ENCODE peak calls at places on chromosomes 3 and 15, in eight cellular contexts. One of them, this sample, is unnamed.

GRCh38 chr15:101121511-101122090 is 130.2 kb downstream of the CHSY1 start:
- DNase-seq in posterior cingulate gyrus: peak
- DNase-seq in Kasumi-1: peak
- DNase-seq in retina: peak
- DNase-seq in activated CD8-positive, alpha-beta memory T cell treated with anti-CD3 and anti-CD28 coated beads for 1 hour: no peak
- DNase-seq in activated CD4-positive, alpha-beta memory T cell treated with anti-CD3 and anti-CD28 coated beads for 36 hours: peak
- DNase-seq in NCI-H1930: no peak
- DNase-seq in OCI-LY7: peak
- DNase-seq in this sample: peak

GRCh38 chr3:43496740-43497375 is 125.0 kb downstream of the ANO10 start:
- DNase-seq in posterior cingulate gyrus: no peak
- DNase-seq in Kasumi-1: no peak
- DNase-seq in retina: no peak
- DNase-seq in activated CD8-positive, alpha-beta memory T cell treated with anti-CD3 and anti-CD28 coated beads for 1 hour: no peak
- DNase-seq in activated CD4-positive, alpha-beta memory T cell treated with anti-CD3 and anti-CD28 coated beads for 36 hours: no peak
- DNase-seq in NCI-H1930: no peak
- DNase-seq in OCI-LY7: no peak
- DNase-seq in this sample: no peak

GRCh38 chr3:57434041-57434440 is 110.1 kb downstream of the DNAH12 start:
- DNase-seq in posterior cingulate gyrus: no peak
- DNase-seq in Kasumi-1: peak
- DNase-seq in retina: no peak
- DNase-seq in activated CD8-positive, alpha-beta memory T cell treated with anti-CD3 and anti-CD28 coated beads for 1 hour: no peak
- DNase-seq in activated CD4-positive, alpha-beta memory T cell treated with anti-CD3 and anti-CD28 coated beads for 36 hours: no peak
- DNase-seq in NCI-H1930: no peak
- DNase-seq in OCI-LY7: peak
- DNase-seq in this sample: peak

GRCh38 chr3:49845694-49846093 is 10.7 kb downstream of the TRAIP start:
- DNase-seq in posterior cingulate gyrus: no peak
- DNase-seq in Kasumi-1: no peak
- DNase-seq in retina: no peak
- DNase-seq in activated CD8-positive, alpha-beta memory T cell treated with anti-CD3 and anti-CD28 coated beads for 1 hour: no peak
- DNase-seq in activated CD4-positive, alpha-beta memory T cell treated with anti-CD3 and anti-CD28 coated beads for 36 hours: no peak
- DNase-seq in NCI-H1930: no peak
- DNase-seq in OCI-LY7: no peak
- DNase-seq in this sample: no peak

GRCh38 chr3:25673738-25674298 is 9.1 kb upstream of the TOP2B start:
- DNase-seq in posterior cingulate gyrus: no peak
- DNase-seq in Kasumi-1: no peak
- DNase-seq in retina: no peak
- DNase-seq in activated CD8-positive, alpha-beta memory T cell treated with anti-CD3 and anti-CD28 coated beads for 1 hour: no peak
- DNase-seq in activated CD4-positive, alpha-beta memory T cell treated with anti-CD3 and anti-CD28 coated beads for 36 hours: no peak
- DNase-seq in NCI-H1930: no peak
- DNase-seq in OCI-LY7: no peak
- DNase-seq in this sample: no peak

GRCh38 chr3:46705751-46706572 is 4.8 kb downstream of the TMIE start:
- DNase-seq in posterior cingulate gyrus: peak
- DNase-seq in Kasumi-1: no peak
- DNase-seq in retina: peak
- DNase-seq in activated CD8-positive, alpha-beta memory T cell treated with anti-CD3 and anti-CD28 coated beads for 1 hour: no peak
- DNase-seq in activated CD4-positive, alpha-beta memory T cell treated with anti-CD3 and anti-CD28 coated beads for 36 hours: no peak
- DNase-seq in NCI-H1930: no peak
- DNase-seq in OCI-LY7: no peak
- DNase-seq in this sample: no peak

GRCh38 chr3:59310736-59311135 is 260.9 kb upstream of the CFAP20DC start:
- DNase-seq in posterior cingulate gyrus: no peak
- DNase-seq in Kasumi-1: no peak
- DNase-seq in retina: no peak
- DNase-seq in activated CD8-positive, alpha-beta memory T cell treated with anti-CD3 and anti-CD28 coated beads for 1 hour: no peak
- DNase-seq in activated CD4-positive, alpha-beta memory T cell treated with anti-CD3 and anti-CD28 coated beads for 36 hours: no peak
- DNase-seq in NCI-H1930: no peak
- DNase-seq in OCI-LY7: no peak
- DNase-seq in this sample: no peak

GRCh38 chr15:45425135-45425534 is 46.8 kb upstream of the GATM start:
- DNase-seq in posterior cingulate gyrus: no peak
- DNase-seq in Kasumi-1: no peak
- DNase-seq in retina: no peak
- DNase-seq in activated CD8-positive, alpha-beta memory T cell treated with anti-CD3 and anti-CD28 coated beads for 1 hour: no peak
- DNase-seq in activated CD4-positive, alpha-beta memory T cell treated with anti-CD3 and anti-CD28 coated beads for 36 hours: no peak
- DNase-seq in NCI-H1930: no peak
- DNase-seq in OCI-LY7: no peak
- DNase-seq in this sample: no peak

GRCh38 chr15:83207622-83208356 is at the start of gene HDGFL3:
- DNase-seq in posterior cingulate gyrus: peak
- DNase-seq in Kasumi-1: no peak
- DNase-seq in retina: peak
- DNase-seq in activated CD8-positive, alpha-beta memory T cell treated with anti-CD3 and anti-CD28 coated beads for 1 hour: no peak
- DNase-seq in activated CD4-positive, alpha-beta memory T cell treated with anti-CD3 and anti-CD28 coated beads for 36 hours: peak
- DNase-seq in NCI-H1930: peak
- DNase-seq in OCI-LY7: peak
- DNase-seq in this sample: peak

GRCh38 chr3:169053427-169053826 is 610.1 kb downstream of the MECOM start:
- DNase-seq in posterior cingulate gyrus: no peak
- DNase-seq in Kasumi-1: no peak
- DNase-seq in retina: no peak
- DNase-seq in activated CD8-positive, alpha-beta memory T cell treated with anti-CD3 and anti-CD28 coated beads for 1 hour: no peak
- DNase-seq in activated CD4-positive, alpha-beta memory T cell treated with anti-CD3 and anti-CD28 coated beads for 36 hours: no peak
- DNase-seq in NCI-H1930: no peak
- DNase-seq in OCI-LY7: no peak
- DNase-seq in this sample: no peak

GRCh38 chr3:32239638-32240550 is 1.4 kb downstream of the CMTM8 start:
- DNase-seq in posterior cingulate gyrus: no peak
- DNase-seq in Kasumi-1: peak
- DNase-seq in retina: peak
- DNase-seq in activated CD8-positive, alpha-beta memory T cell treated with anti-CD3 and anti-CD28 coated beads for 1 hour: no peak
- DNase-seq in activated CD4-positive, alpha-beta memory T cell treated with anti-CD3 and anti-CD28 coated beads for 36 hours: peak
- DNase-seq in NCI-H1930: no peak
- DNase-seq in OCI-LY7: peak
- DNase-seq in this sample: peak

GRCh38 chr3:127775398-127776109 is 46.8 kb downstream of the MGLL start:
- DNase-seq in posterior cingulate gyrus: no peak
- DNase-seq in Kasumi-1: peak
- DNase-seq in retina: peak
- DNase-seq in activated CD8-positive, alpha-beta memory T cell treated with anti-CD3 and anti-CD28 coated beads for 1 hour: no peak
- DNase-seq in activated CD4-positive, alpha-beta memory T cell treated with anti-CD3 and anti-CD28 coated beads for 36 hours: no peak
- DNase-seq in NCI-H1930: no peak
- DNase-seq in OCI-LY7: no peak
- DNase-seq in this sample: no peak

GRCh38 chr3:72265250-72265649 is 480.3 kb upstream of the PROK2 start:
- DNase-seq in posterior cingulate gyrus: no peak
- DNase-seq in Kasumi-1: peak
- DNase-seq in retina: peak
- DNase-seq in activated CD8-positive, alpha-beta memory T cell treated with anti-CD3 and anti-CD28 coated beads for 1 hour: no peak
- DNase-seq in activated CD4-positive, alpha-beta memory T cell treated with anti-CD3 and anti-CD28 coated beads for 36 hours: no peak
- DNase-seq in NCI-H1930: no peak
- DNase-seq in OCI-LY7: peak
- DNase-seq in this sample: no peak

GRCh38 chr15:52558196-52558595 is 10.6 kb downstream of the ARPP19 start:
- DNase-seq in posterior cingulate gyrus: no peak
- DNase-seq in Kasumi-1: no peak
- DNase-seq in retina: no peak
- DNase-seq in activated CD8-positive, alpha-beta memory T cell treated with anti-CD3 and anti-CD28 coated beads for 1 hour: no peak
- DNase-seq in activated CD4-positive, alpha-beta memory T cell treated with anti-CD3 and anti-CD28 coated beads for 36 hours: peak
- DNase-seq in NCI-H1930: no peak
- DNase-seq in OCI-LY7: no peak
- DNase-seq in this sample: no peak

GRCh38 chr3:89368846-89369245 is 261.4 kb downstream of the EPHA3 start:
- DNase-seq in posterior cingulate gyrus: no peak
- DNase-seq in Kasumi-1: no peak
- DNase-seq in retina: no peak
- DNase-seq in activated CD8-positive, alpha-beta memory T cell treated with anti-CD3 and anti-CD28 coated beads for 1 hour: no peak
- DNase-seq in activated CD4-positive, alpha-beta memory T cell treated with anti-CD3 and anti-CD28 coated beads for 36 hours: no peak
- DNase-seq in NCI-H1930: no peak
- DNase-seq in OCI-LY7: no peak
- DNase-seq in this sample: no peak

GRCh38 chr3:156211583-156211982 is 91.2 kb downstream of the KCNAB1 start:
- DNase-seq in posterior cingulate gyrus: no peak
- DNase-seq in Kasumi-1: peak
- DNase-seq in retina: no peak
- DNase-seq in activated CD8-positive, alpha-beta memory T cell treated with anti-CD3 and anti-CD28 coated beads for 1 hour: no peak
- DNase-seq in activated CD4-positive, alpha-beta memory T cell treated with anti-CD3 and anti-CD28 coated beads for 36 hours: no peak
- DNase-seq in NCI-H1930: no peak
- DNase-seq in OCI-LY7: no peak
- DNase-seq in this sample: no peak

GRCh38 chr3:99789322-99789721 is 28.3 kb upstream of the CMSS1 start:
- DNase-seq in posterior cingulate gyrus: no peak
- DNase-seq in Kasumi-1: peak
- DNase-seq in retina: peak
- DNase-seq in activated CD8-positive, alpha-beta memory T cell treated with anti-CD3 and anti-CD28 coated beads for 1 hour: no peak
- DNase-seq in activated CD4-positive, alpha-beta memory T cell treated with anti-CD3 and anti-CD28 coated beads for 36 hours: peak
- DNase-seq in NCI-H1930: no peak
- DNase-seq in OCI-LY7: peak
- DNase-seq in this sample: peak

GRCh38 chr3:78659386-78659987 is 1108.3 kb downstream of the ROBO1 start:
- DNase-seq in posterior cingulate gyrus: no peak
- DNase-seq in Kasumi-1: peak
- DNase-seq in retina: peak
- DNase-seq in activated CD8-positive, alpha-beta memory T cell treated with anti-CD3 and anti-CD28 coated beads for 1 hour: no peak
- DNase-seq in activated CD4-positive, alpha-beta memory T cell treated with anti-CD3 and anti-CD28 coated beads for 36 hours: peak
- DNase-seq in NCI-H1930: no peak
- DNase-seq in OCI-LY7: peak
- DNase-seq in this sample: peak

GRCh38 chr3:60240558-60240957 is 1010.7 kb downstream of the FHIT start:
- DNase-seq in posterior cingulate gyrus: no peak
- DNase-seq in Kasumi-1: no peak
- DNase-seq in retina: peak
- DNase-seq in activated CD8-positive, alpha-beta memory T cell treated with anti-CD3 and anti-CD28 coated beads for 1 hour: no peak
- DNase-seq in activated CD4-positive, alpha-beta memory T cell treated with anti-CD3 and anti-CD28 coated beads for 36 hours: no peak
- DNase-seq in NCI-H1930: no peak
- DNase-seq in OCI-LY7: no peak
- DNase-seq in this sample: no peak

GRCh38 chr3:134904333-134904771 is 109.3 kb downstream of the EPHB1 start:
- DNase-seq in posterior cingulate gyrus: no peak
- DNase-seq in Kasumi-1: no peak
- DNase-seq in retina: no peak
- DNase-seq in activated CD8-positive, alpha-beta memory T cell treated with anti-CD3 and anti-CD28 coated beads for 1 hour: no peak
- DNase-seq in activated CD4-positive, alpha-beta memory T cell treated with anti-CD3 and anti-CD28 coated beads for 36 hours: peak
- DNase-seq in NCI-H1930: no peak
- DNase-seq in OCI-LY7: no peak
- DNase-seq in this sample: no peak

GRCh38 chr3:98646680-98647079 is 53.3 kb upstream of the CPOX start:
- DNase-seq in posterior cingulate gyrus: no peak
- DNase-seq in Kasumi-1: no peak
- DNase-seq in retina: no peak
- DNase-seq in activated CD8-positive, alpha-beta memory T cell treated with anti-CD3 and anti-CD28 coated beads for 1 hour: no peak
- DNase-seq in activated CD4-positive, alpha-beta memory T cell treated with anti-CD3 and anti-CD28 coated beads for 36 hours: no peak
- DNase-seq in NCI-H1930: no peak
- DNase-seq in OCI-LY7: no peak
- DNase-seq in this sample: no peak

GRCh38 chr15:78673476-78673875 is 32.5 kb upstream of the CHRNB4 start:
- DNase-seq in posterior cingulate gyrus: no peak
- DNase-seq in Kasumi-1: no peak
- DNase-seq in retina: no peak
- DNase-seq in activated CD8-positive, alpha-beta memory T cell treated with anti-CD3 and anti-CD28 coated beads for 1 hour: no peak
- DNase-seq in activated CD4-positive, alpha-beta memory T cell treated with anti-CD3 and anti-CD28 coated beads for 36 hours: no peak
- DNase-seq in NCI-H1930: no peak
- DNase-seq in OCI-LY7: no peak
- DNase-seq in this sample: no peak